ENCODE peak calls at places on chromosomes 4 and X, in four cellular contexts. One of them, this sample, is unnamed.
A peak's percentile ranks its signal among the peaks of the same experiment; 100 is the strongest.

GRCh38 chrX:107659768-107660167 is 31.5 kb downstream of the PRPS1 start:
- DNase-seq in T1000: no peak
- DNase-seq in HFF-Myc: no peak
- DNase-seq in NCI-H2171 treated with DMSO at 0.1 percent for 48 hours: peak; percentile 29
- DNase-seq in this sample: peak; percentile 53

GRCh38 chr4:122625156-122625555 is 4.3 kb upstream of the IL21 start:
- DNase-seq in NCI-H2171 treated with DMSO at 0.1 percent for 48 hours: no peak
- DNase-seq in T1000: no peak
- DNase-seq in HFF-Myc: no peak
- DNase-seq in this sample: no peak

GRCh38 chr4:164207460-164207859 is 546.5 kb upstream of the SMIM31 start:
- DNase-seq in NCI-H2171 treated with DMSO at 0.1 percent for 48 hours: no peak
- DNase-seq in T1000: no peak
- DNase-seq in HFF-Myc: no peak
- DNase-seq in this sample: no peak

GRCh38 chrX:48971325-48972213 is at the start of gene KCND1:
- DNase-seq in NCI-H2171 treated with DMSO at 0.1 percent for 48 hours: peak; percentile 9
- DNase-seq in T1000: peak; percentile 71
- DNase-seq in HFF-Myc: no peak
- DNase-seq in this sample: no peak

GRCh38 chr4:99126376-99126775 is 17.7 kb downstream of the ADH4 start:
- DNase-seq in HFF-Myc: no peak
- DNase-seq in NCI-H2171 treated with DMSO at 0.1 percent for 48 hours: no peak
- DNase-seq in T1000: no peak
- DNase-seq in this sample: no peak

GRCh38 chrX:134396174-134396573 is 63.8 kb upstream of the HPRT1 start:
- DNase-seq in T1000: no peak
- DNase-seq in NCI-H2171 treated with DMSO at 0.1 percent for 48 hours: peak; percentile 26
- DNase-seq in HFF-Myc: no peak
- DNase-seq in this sample: peak; percentile 57

GRCh38 chrX:20968996-20969395 is 405.2 kb upstream of the CNKSR2 start:
- DNase-seq in HFF-Myc: no peak
- DNase-seq in NCI-H2171 treated with DMSO at 0.1 percent for 48 hours: no peak
- DNase-seq in T1000: no peak
- DNase-seq in this sample: no peak

GRCh38 chr4:141290771-141291170 is 70.1 kb downstream of the ZNF330 start:
- DNase-seq in HFF-Myc: no peak
- DNase-seq in NCI-H2171 treated with DMSO at 0.1 percent for 48 hours: no peak
- DNase-seq in T1000: no peak
- DNase-seq in this sample: no peak

GRCh38 chr4:304987-305680 is at the start of gene ZNF732:
- DNase-seq in T1000: peak; percentile 81
- DNase-seq in HFF-Myc: no peak
- DNase-seq in NCI-H2171 treated with DMSO at 0.1 percent for 48 hours: no peak
- DNase-seq in this sample: peak; percentile 60

GRCh38 chrX:19791562-19791961 is 95.8 kb downstream of the SH3KBP1 start:
- DNase-seq in NCI-H2171 treated with DMSO at 0.1 percent for 48 hours: no peak
- DNase-seq in T1000: no peak
- DNase-seq in HFF-Myc: no peak
- DNase-seq in this sample: no peak

GRCh38 chr4:145954924-145955339 is 16.3 kb upstream of the ZNF827 start:
- DNase-seq in HFF-Myc: peak; percentile 91
- DNase-seq in NCI-H2171 treated with DMSO at 0.1 percent for 48 hours: no peak
- DNase-seq in T1000: peak; percentile 50
- DNase-seq in this sample: peak; percentile 42

GRCh38 chr4:185115827-185116232 is 27.2 kb upstream of the SLC25A4 start:
- DNase-seq in HFF-Myc: peak; percentile 70
- DNase-seq in NCI-H2171 treated with DMSO at 0.1 percent for 48 hours: peak; percentile 91
- DNase-seq in T1000: no peak
- DNase-seq in this sample: no peak

GRCh38 chrX:123184858-123185251 is 777 bp downstream of the GRIA3 start:
- DNase-seq in NCI-H2171 treated with DMSO at 0.1 percent for 48 hours: no peak
- DNase-seq in HFF-Myc: no peak
- DNase-seq in T1000: no peak
- DNase-seq in this sample: no peak

GRCh38 chr4:109921384-109921808 is 8.7 kb downstream of the EGF start:
- DNase-seq in T1000: peak; percentile 42
- DNase-seq in NCI-H2171 treated with DMSO at 0.1 percent for 48 hours: no peak
- DNase-seq in HFF-Myc: peak; percentile 44
- DNase-seq in this sample: no peak

GRCh38 chrX:789096-789495 is 158.5 kb downstream of the SHOX start:
- DNase-seq in HFF-Myc: no peak
- DNase-seq in NCI-H2171 treated with DMSO at 0.1 percent for 48 hours: peak; percentile 56
- DNase-seq in T1000: no peak
- DNase-seq in this sample: no peak

GRCh38 chr4:112290341-112290740 is 4.6 kb upstream of the TIFA start:
- DNase-seq in T1000: no peak
- DNase-seq in HFF-Myc: no peak
- DNase-seq in NCI-H2171 treated with DMSO at 0.1 percent for 48 hours: no peak
- DNase-seq in this sample: no peak

GRCh38 chrX:110407910-110408545 is 49.4 kb downstream of the RTL9 start:
- DNase-seq in T1000: peak; percentile 3
- DNase-seq in HFF-Myc: no peak
- DNase-seq in NCI-H2171 treated with DMSO at 0.1 percent for 48 hours: peak; percentile 58
- DNase-seq in this sample: peak; percentile 67

GRCh38 chr4:124650614-124651013 is 61.9 kb downstream of the ANKRD50 start:
- DNase-seq in T1000: no peak
- DNase-seq in NCI-H2171 treated with DMSO at 0.1 percent for 48 hours: no peak
- DNase-seq in HFF-Myc: no peak
- DNase-seq in this sample: no peak

GRCh38 chrX:40278340-40279090 is 180.8 kb upstream of the BCOR start:
- DNase-seq in HFF-Myc: no peak
- DNase-seq in T1000: no peak
- DNase-seq in NCI-H2171 treated with DMSO at 0.1 percent for 48 hours: no peak
- DNase-seq in this sample: no peak

GRCh38 chr4:121073672-121074386 is 1.5 kb upstream of the NDNF start:
- DNase-seq in HFF-Myc: no peak
- DNase-seq in T1000: no peak
- DNase-seq in NCI-H2171 treated with DMSO at 0.1 percent for 48 hours: no peak
- DNase-seq in this sample: no peak

GRCh38 chr4:2040391-2041233 is 18.5 kb upstream of the NAT8L start:
- DNase-seq in HFF-Myc: no peak
- DNase-seq in T1000: no peak
- DNase-seq in NCI-H2171 treated with DMSO at 0.1 percent for 48 hours: peak; percentile 0
- DNase-seq in this sample: no peak

GRCh38 chr4:121484633-121485032 is 103.8 kb upstream of the QRFPR start:
- DNase-seq in HFF-Myc: peak; percentile 15
- DNase-seq in T1000: no peak
- DNase-seq in NCI-H2171 treated with DMSO at 0.1 percent for 48 hours: no peak
- DNase-seq in this sample: no peak

GRCh38 chrX:69279234-69279633 is 114.0 kb upstream of the PJA1 start:
- DNase-seq in HFF-Myc: no peak
- DNase-seq in NCI-H2171 treated with DMSO at 0.1 percent for 48 hours: no peak
- DNase-seq in T1000: no peak
- DNase-seq in this sample: no peak

GRCh38 chr4:184851200-184851541 is 25.4 kb upstream of the ACSL1 start:
- DNase-seq in T1000: no peak
- DNase-seq in NCI-H2171 treated with DMSO at 0.1 percent for 48 hours: no peak
- DNase-seq in HFF-Myc: no peak
- DNase-seq in this sample: no peak

GRCh38 chr4:104901438-104901837 is 245.2 kb upstream of the TET2 start:
- DNase-seq in T1000: no peak
- DNase-seq in NCI-H2171 treated with DMSO at 0.1 percent for 48 hours: peak; percentile 9
- DNase-seq in HFF-Myc: no peak
- DNase-seq in this sample: no peak

GRCh38 chr4:182190306-182190705 is 52.9 kb upstream of the TENM3 start:
- DNase-seq in NCI-H2171 treated with DMSO at 0.1 percent for 48 hours: no peak
- DNase-seq in T1000: no peak
- DNase-seq in HFF-Myc: no peak
- DNase-seq in this sample: no peak

GRCh38 chrX:29666361-29666760 is 549.0 kb upstream of the MAGEB2 start:
- DNase-seq in T1000: no peak
- DNase-seq in NCI-H2171 treated with DMSO at 0.1 percent for 48 hours: no peak
- DNase-seq in HFF-Myc: no peak
- DNase-seq in this sample: no peak

GRCh38 chr4:38365748-38366310 is 298.2 kb upstream of the KLF3 start:
- DNase-seq in NCI-H2171 treated with DMSO at 0.1 percent for 48 hours: no peak
- DNase-seq in HFF-Myc: no peak
- DNase-seq in T1000: no peak
- DNase-seq in this sample: no peak

GRCh38 chr4:77437079-77437478 is 168.5 kb upstream of the CXCL13 start:
- DNase-seq in NCI-H2171 treated with DMSO at 0.1 percent for 48 hours: no peak
- DNase-seq in T1000: no peak
- DNase-seq in HFF-Myc: no peak
- DNase-seq in this sample: no peak

GRCh38 chr4:183328832-183329231 is 6.6 kb upstream of the CLDN24 start:
- DNase-seq in T1000: no peak
- DNase-seq in HFF-Myc: no peak
- DNase-seq in NCI-H2171 treated with DMSO at 0.1 percent for 48 hours: no peak
- DNase-seq in this sample: no peak

GRCh38 chrX:15714529-15714928 is 23.5 kb upstream of the CA5B start:
- DNase-seq in HFF-Myc: no peak
- DNase-seq in NCI-H2171 treated with DMSO at 0.1 percent for 48 hours: peak; percentile 61
- DNase-seq in T1000: no peak
- DNase-seq in this sample: no peak

GRCh38 chr4:156598138-156598681 is 373.4 kb downstream of the PDGFC start:
- DNase-seq in NCI-H2171 treated with DMSO at 0.1 percent for 48 hours: no peak
- DNase-seq in HFF-Myc: no peak
- DNase-seq in T1000: no peak
- DNase-seq in this sample: peak; percentile 46

GRCh38 chrX:150044556-150044955 is 106.3 kb upstream of the EOLA2 start:
- DNase-seq in NCI-H2171 treated with DMSO at 0.1 percent for 48 hours: no peak
- DNase-seq in T1000: no peak
- DNase-seq in HFF-Myc: no peak
- DNase-seq in this sample: no peak

GRCh38 chrX:68249904-68250303 is 183.4 kb downstream of the OPHN1 start:
- DNase-seq in NCI-H2171 treated with DMSO at 0.1 percent for 48 hours: no peak
- DNase-seq in T1000: no peak
- DNase-seq in HFF-Myc: no peak
- DNase-seq in this sample: no peak

GRCh38 chr4:150573534-150573933 is 8.4 kb upstream of the MAB21L2 start:
- DNase-seq in HFF-Myc: no peak
- DNase-seq in T1000: no peak
- DNase-seq in NCI-H2171 treated with DMSO at 0.1 percent for 48 hours: no peak
- DNase-seq in this sample: no peak

GRCh38 chrX:38726596-38726995 is 74.7 kb upstream of the MID1IP1 start:
- DNase-seq in T1000: no peak
- DNase-seq in HFF-Myc: no peak
- DNase-seq in NCI-H2171 treated with DMSO at 0.1 percent for 48 hours: no peak
- DNase-seq in this sample: no peak

GRCh38 chr4:71602271-71602890 is 181.5 kb downstream of the GC start:
- DNase-seq in T1000: no peak
- DNase-seq in HFF-Myc: no peak
- DNase-seq in NCI-H2171 treated with DMSO at 0.1 percent for 48 hours: no peak
- DNase-seq in this sample: no peak

GRCh38 chr4:38782452-38783108 is at the start of gene TLR10:
- DNase-seq in NCI-H2171 treated with DMSO at 0.1 percent for 48 hours: peak; percentile 42
- DNase-seq in T1000: no peak
- DNase-seq in HFF-Myc: peak; percentile 15
- DNase-seq in this sample: no peak